ENCODE peak calls at places on chromosomes 11 and 22, in four cellular contexts. C is RPMI8226; S is fibroblast of lung; M is stimulated activated naive CD4-positive, alpha-beta T cell. W is an unnamed sample.

GRCh38 chr11:20249313-20249873 is 89.1 kb upstream of the DBX1 start:
- DNase-seq in C (no peak), S (no peak), M (no peak), W (no peak)

GRCh38 chr11:74466916-74467885 is at the start of gene KCNE3:
- DNase-seq in C (no peak), S (peak; percentile 27), M (no peak), W (peak; percentile 16)

GRCh38 chr11:76589945-76590630 is 80.5 kb downstream of the LRRC32 start:
- DNase-seq in C (no peak), S (no peak), M (no peak), W (no peak)

GRCh38 chr11:120208777-120209176 is 2.1 kb upstream of the OAF start:
- DNase-seq in C (no peak), S (peak; percentile 74), M (no peak), W (peak; percentile 82)

GRCh38 chr11:12168114-12168513 is 57.7 kb downstream of the MICAL2 start:
- DNase-seq in C (no peak), S (no peak), M (no peak), W (no peak)

GRCh38 chr22:46303347-46303965 is 6.8 kb downstream of the GTSE1 start:
- DNase-seq in C (no peak), S (peak; percentile 49), M (no peak), W (peak; percentile 22)

GRCh38 chr11:129226207-129226798 is 34.2 kb upstream of the ARHGAP32 start:
- DNase-seq in C (no peak), S (no peak), M (no peak), W (no peak)

GRCh38 chr11:33557201-33557600 is 143.4 kb downstream of the C11orf91 start:
- DNase-seq in C (no peak), S (peak; percentile 94), M (no peak), W (no peak)